ENCODE peak calls at places on chromosomes 13 and 19, in five cellular contexts. C, X, L, Q and B are unnamed samples.

GRCh38 chr13:42849200-42849599 is 67.8 kb downstream of the FAM216B start:
- DNase-seq in C (no peak), X (no peak), L (no peak), Q (no peak), B (no peak)

GRCh38 chr19:41189425-41190065 is 3.5 kb upstream of the CYP2S1 start:
- DNase-seq in C (no peak), X (no peak), L (no peak), Q (no peak), B (no peak)

GRCh38 chr19:44897835-44898234 is 6.8 kb downstream of the TOMM40 start:
- DNase-seq in C (no peak), X (no peak), L (no peak), Q (no peak), B (no peak)

GRCh38 chr19:9109959-9110358 is 2.7 kb upstream of the OR7G2 start:
- DNase-seq in C (no peak), X (no peak), L (no peak), Q (no peak), B (no peak)

GRCh38 chr13:56988543-56988942 is 152.2 kb upstream of the PRR20A start:
- DNase-seq in C (no peak), X (no peak), L (no peak), Q (no peak), B (no peak)

GRCh38 chr13:55199132-55199531 is 1941.6 kb upstream of the PRR20A start:
- DNase-seq in C (no peak), X (no peak), L (no peak), Q (no peak), B (no peak)

GRCh38 chr13:71798723-71799122 is 68.3 kb downstream of the DACH1 start:
- DNase-seq in C (no peak), X (no peak), L (no peak), Q (no peak), B (no peak)

GRCh38 chr19:6276447-6276846 is 3.3 kb downstream of the MLLT1 start:
- DNase-seq in C (peak; percentile 89), X (peak; percentile 89), L (peak; percentile 70), Q (no peak), B (no peak)

GRCh38 chr19:54179921-54180452 is 7.0 kb upstream of the TMC4 start:
- DNase-seq in C (no peak), X (peak; percentile 35), L (peak; percentile 74), Q (no peak), B (no peak)

GRCh38 chr19:8311461-8312260 is 3.5 kb upstream of the CD320 start:
- DNase-seq in C (no peak), X (no peak), L (peak; percentile 73), Q (no peak), B (no peak)

GRCh38 chr13:108629353-108629752 is at the start of gene MYO16:
- DNase-seq in C (no peak), X (no peak), L (no peak), Q (no peak), B (no peak)

GRCh38 chr13:85772379-85772778 is 26.8 kb downstream of the SLITRK6 start:
- DNase-seq in C (no peak), X (peak; percentile 14), L (no peak), Q (no peak), B (no peak)

GRCh38 chr13:113835461-113836274 is 28.2 kb downstream of the GAS6 start:
- DNase-seq in C (no peak), X (peak; percentile 91), L (peak; percentile 49), Q (no peak), B (peak; percentile 60)

GRCh38 chr19:39126593-39127187 is 1.1 kb downstream of the PAK4 start:
- DNase-seq in C (peak; percentile 34), X (peak; percentile 45), L (peak; percentile 79), Q (no peak), B (no peak)

GRCh38 chr13:35995136-35995535 is 136.0 kb downstream of the DCLK1 start:
- DNase-seq in C (no peak), X (peak; percentile 38), L (no peak), Q (no peak), B (no peak)

GRCh38 chr13:31236211-31236786 is 36.5 kb downstream of the B3GLCT start:
- DNase-seq in C (no peak), X (peak; percentile 65), L (no peak), Q (no peak), B (peak; percentile 35)

GRCh38 chr19:45955905-45956608 is 17.6 kb downstream of the NOVA2 start:
- DNase-seq in C (peak; percentile 56), X (no peak), L (no peak), Q (no peak), B (no peak)

GRCh38 chr13:40776681-40777165 is 5.7 kb upstream of the MRPS31 start:
- DNase-seq in C (no peak), X (peak; percentile 27), L (peak; percentile 70), Q (peak; percentile 64), B (peak; percentile 79)

GRCh38 chr13:85690368-85690767 is 108.9 kb downstream of the SLITRK6 start:
- DNase-seq in C (no peak), X (no peak), L (no peak), Q (no peak), B (no peak)

GRCh38 chr13:104106705-104107393 is 1040.6 kb upstream of the SLC10A2 start:
- DNase-seq in C (no peak), X (no peak), L (no peak), Q (no peak), B (no peak)

GRCh38 chr19:8877854-8878705 is 45.9 kb downstream of the MBD3L1 start:
- DNase-seq in C (no peak), X (no peak), L (no peak), Q (no peak), B (peak; percentile 1)

GRCh38 chr13:74206061-74206561 is 71.9 kb upstream of the KLF12 start:
- DNase-seq in C (no peak), X (peak; percentile 75), L (no peak), Q (no peak), B (no peak)

GRCh38 chr13:82720961-82721360 is 1161.3 kb downstream of the SLITRK1 start:
- DNase-seq in C (no peak), X (no peak), L (no peak), Q (no peak), B (no peak)

GRCh38 chr13:111846396-111847174 is 220.4 kb upstream of the SOX1 start:
- DNase-seq in C (no peak), X (no peak), L (no peak), Q (no peak), B (no peak)
- H3K4me3 ChIP-seq in C (no peak overlapping the region), X (no peak overlapping the region), L (no peak overlapping the region), Q (no peak overlapping the region), B (no peak overlapping the region)

DNA sequence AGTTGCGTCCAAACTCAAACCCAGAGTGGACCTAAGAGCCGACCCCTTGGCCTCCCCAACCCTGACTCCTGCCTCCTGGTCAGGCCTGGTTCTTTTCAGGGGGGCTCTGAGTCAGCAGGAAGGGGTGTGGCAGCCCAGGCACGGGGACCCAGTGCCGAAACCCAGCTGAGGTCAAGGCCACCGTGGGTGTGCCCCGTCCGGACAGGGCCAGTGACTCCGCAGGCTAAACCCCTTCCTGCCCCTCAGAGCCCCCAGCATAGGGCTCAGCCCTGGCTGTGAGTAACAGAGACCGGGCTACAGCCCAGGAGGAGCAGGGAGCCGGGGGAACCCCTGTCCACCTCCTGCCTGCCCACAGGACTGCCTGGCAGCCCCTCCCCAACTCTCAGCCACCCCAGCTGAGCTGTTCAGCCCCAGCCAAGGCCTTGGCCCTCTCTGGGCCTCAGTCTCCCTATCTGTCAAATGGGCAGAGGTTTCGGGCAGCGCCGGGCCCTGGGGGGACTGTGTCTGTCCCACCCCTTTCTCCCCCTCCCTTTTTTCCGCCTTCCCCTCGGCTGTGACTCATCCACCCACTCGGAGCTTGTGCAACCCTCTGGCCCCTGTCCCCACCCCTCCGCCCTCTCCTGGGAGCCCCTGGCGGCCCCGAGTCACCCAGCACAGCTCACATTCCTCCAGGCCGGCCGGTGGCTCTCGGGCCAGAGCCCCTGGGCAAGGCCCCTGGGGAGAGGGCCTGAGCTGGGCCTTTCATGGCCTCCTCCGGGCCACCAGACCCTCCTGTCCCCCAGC is 8.6 kb downstream of the ZBTB7A start:
- DNase-seq in C (peak; percentile 92), X (peak; percentile 94), L (peak; percentile 90), Q (no peak), B (no peak)
- H3K4me3 ChIP-seq in C (peak overlapping the region; percentile 37), X (peak overlapping the region; percentile 3), L (no peak overlapping the region), Q (no peak overlapping the region), B (no peak overlapping the region)

GRCh38 chr13:99354371-99354951 is 47.3 kb upstream of the GPR183 start:
- DNase-seq in C (no peak), X (no peak), L (no peak), Q (no peak), B (peak; percentile 79)

GRCh38 chr13:99353836-99354235 is 46.6 kb upstream of the GPR183 start:
- DNase-seq in C (no peak), X (no peak), L (no peak), Q (no peak), B (no peak)

GRCh38 chr13:99356216-99357089 is 49.3 kb upstream of the GPR183 start:
- DNase-seq in C (peak; percentile 43), X (peak; percentile 89), L (no peak), Q (peak; percentile 63), B (peak; percentile 89)

GRCh38 chr13:99357149-99357596 is 50.0 kb upstream of the GPR183 start:
- DNase-seq in C (no peak), X (peak; percentile 66), L (no peak), Q (no peak), B (peak; percentile 75)

DNA sequence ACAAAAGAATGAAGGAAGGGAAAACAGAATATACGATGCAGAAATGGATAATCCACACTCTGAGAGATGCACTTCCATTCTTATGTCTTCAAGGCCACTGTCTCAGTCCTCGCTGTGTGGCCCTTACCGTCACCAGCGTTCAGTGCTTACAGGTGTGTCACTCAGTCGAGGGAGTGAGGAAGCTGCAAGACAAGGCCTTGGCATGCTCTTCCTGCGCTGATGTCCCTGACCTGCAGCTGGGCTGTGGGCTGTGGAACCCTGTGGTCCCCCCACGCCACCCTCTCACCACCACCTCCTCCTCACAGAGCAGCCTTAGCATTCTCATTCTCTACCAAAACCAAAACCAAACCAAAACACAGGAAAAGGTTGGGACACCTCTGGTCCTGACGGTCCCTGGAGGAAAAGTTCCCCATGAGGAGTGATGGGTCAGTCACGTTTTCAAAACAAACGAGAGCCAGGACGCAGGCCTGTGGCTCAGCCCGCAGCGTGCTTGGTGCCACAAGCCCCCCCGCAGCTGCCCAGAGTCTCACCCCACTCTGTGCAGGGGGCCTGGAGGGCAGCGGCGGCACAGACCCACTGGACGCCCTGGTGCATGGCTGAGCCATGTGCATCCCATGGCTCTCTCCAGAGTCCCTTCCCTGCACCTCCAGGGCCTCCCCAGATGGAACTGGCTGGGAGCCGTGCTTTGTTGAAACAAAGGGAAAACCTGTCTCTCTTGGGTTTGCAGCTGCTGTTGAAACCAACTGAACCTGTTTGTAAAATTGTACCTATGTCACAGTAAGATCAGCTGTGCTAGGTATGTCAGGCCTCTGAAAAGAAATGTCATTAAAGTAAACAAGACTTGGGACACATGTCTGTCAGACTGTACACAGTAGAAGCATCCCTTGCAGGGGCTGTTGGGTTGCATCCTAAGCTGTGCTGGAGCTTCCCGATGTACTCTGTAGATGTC is 48.3 kb upstream of the GPR183 start:
- DNase-seq in C (no peak), X (no peak), L (no peak), Q (no peak), B (peak; percentile 39)
- H3K4me3 ChIP-seq in C (no peak overlapping the region), X (no peak overlapping the region), L (no peak overlapping the region), Q (peak overlapping the region; percentile 56), B (peak overlapping the region; percentile 36)

GRCh38 chr19:15115762-15116615 is 8.8 kb downstream of the SYDE1 start:
- DNase-seq in C (no peak), X (no peak), L (no peak), Q (no peak), B (no peak)

GRCh38 chr19:15118789-15119494 is 11.7 kb downstream of the SYDE1 start:
- DNase-seq in C (no peak), X (no peak), L (no peak), Q (no peak), B (no peak)

GRCh38 chr19:15115080-15115479 is 7.9 kb downstream of the SYDE1 start:
- DNase-seq in C (peak; percentile 67), X (peak; percentile 81), L (no peak), Q (no peak), B (no peak)

GRCh38 chr19:15118248-15118647 is 11.0 kb downstream of the SYDE1 start:
- DNase-seq in C (no peak), X (no peak), L (no peak), Q (no peak), B (no peak)

GRCh38 chr19:15116856-15117255 is 9.7 kb downstream of the SYDE1 start:
- DNase-seq in C (no peak), X (no peak), L (no peak), Q (no peak), B (no peak)
- H3K4me3 ChIP-seq in C (no peak overlapping the region), X (no peak overlapping the region), L (no peak overlapping the region), Q (no peak overlapping the region), B (no peak overlapping the region)